ENCODE peak calls at places on chromosomes 7 and 10, in four cellular contexts. Q, S, N and X are unnamed samples.
A peak's percentile ranks its signal among the peaks of the same experiment; 100 is the strongest.

GRCh38 chr10:71473671-71474599 is 77.2 kb downstream of the CDH23 start:
- DNase-seq in Q (no peak), S (no peak), N (no peak), X (no peak)

GRCh38 chr10:133359554-133359971 is 1.7 kb upstream of the FUOM start:
- DNase-seq in Q (no peak), S (peak; percentile 56), N (no peak), X (no peak)

GRCh38 chr10:88270871-88271713 is 312.0 kb downstream of the RNLS start:
- DNase-seq in Q (peak; percentile 57), S (no peak), N (no peak), X (peak; percentile 16)

GRCh38 chr10:89548673-89549072 is 13.3 kb upstream of the SLC16A12 start:
- DNase-seq in Q (no peak), S (no peak), N (no peak), X (no peak)

GRCh38 chr10:50637003-50637579 is 13.3 kb upstream of the SGMS1 start:
- DNase-seq in Q (no peak), S (no peak), N (no peak), X (no peak)

GRCh38 chr10:75825656-75826055 is 394.2 kb downstream of the LRMDA start:
- DNase-seq in Q (no peak), S (no peak), N (no peak), X (no peak)

GRCh38 chr7:137169282-137169698 is 174.2 kb downstream of the PTN start:
- DNase-seq in Q (peak; percentile 58), S (peak; percentile 29), N (peak; percentile 61), X (no peak)

GRCh38 chr10:559767-560047 is 129.8 kb downstream of the DIP2C start:
- DNase-seq in Q (no peak), S (no peak), N (no peak), X (no peak)

GRCh38 chr10:1206601-1207000 is 150.4 kb downstream of the WDR37 start:
- DNase-seq in Q (no peak), S (no peak), N (no peak), X (no peak)

GRCh38 chr7:125255793-125256192 is 326.2 kb upstream of the POT1 start:
- DNase-seq in Q (no peak), S (peak; percentile 2), N (no peak), X (no peak)

GRCh38 chr7:50121269-50121668 is 28.2 kb upstream of the ZPBP start:
- DNase-seq in Q (no peak), S (no peak), N (no peak), X (no peak)

GRCh38 chr7:43394441-43395130 is 188.3 kb upstream of the STK17A start:
- DNase-seq in Q (no peak), S (no peak), N (no peak), X (no peak)

GRCh38 chr10:128186959-128187787 is 61.0 kb upstream of the MKI67 start:
- DNase-seq in Q (no peak), S (no peak), N (no peak), X (no peak)

GRCh38 chr10:84549368-84549767 is 221.0 kb downstream of the CCSER2 start:
- DNase-seq in Q (no peak), S (no peak), N (no peak), X (no peak)

GRCh38 chr10:84550756-84551436 is 222.5 kb downstream of the CCSER2 start:
- DNase-seq in Q (no peak), S (no peak), N (no peak), X (no peak)

GRCh38 chr10:84551437-84552120 is 223.2 kb downstream of the CCSER2 start:
- DNase-seq in Q (no peak), S (no peak), N (no peak), X (no peak)

GRCh38 chr10:84548869-84549268 is 220.5 kb downstream of the CCSER2 start:
- DNase-seq in Q (no peak), S (no peak), N (peak; percentile 22), X (no peak)

GRCh38 chr10:84552478-84552877 is 224.1 kb downstream of the CCSER2 start:
- DNase-seq in Q (no peak), S (no peak), N (no peak), X (no peak)
- TF ChIP-seq CTCF in Q (no peak), S (no peak), N (no peak), X (no peak)

DNA sequence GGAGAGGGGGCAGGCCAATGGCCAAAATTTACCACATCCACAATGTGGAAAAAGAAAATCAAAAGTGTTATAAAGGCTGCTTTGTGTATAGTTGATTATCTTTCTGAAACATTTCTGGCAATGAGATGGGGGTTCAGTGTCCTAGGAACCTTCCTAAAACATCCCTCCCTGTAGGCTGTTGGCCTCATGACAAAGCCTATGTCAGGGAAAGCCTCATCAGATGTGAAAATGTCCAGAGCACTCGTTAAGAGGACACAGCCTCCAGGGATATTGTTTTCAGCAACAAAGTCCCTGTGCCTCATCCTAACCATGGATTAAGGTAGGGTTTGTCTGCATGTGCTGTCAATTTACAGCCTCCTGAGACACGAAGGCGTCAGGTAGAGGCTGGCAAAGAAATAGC is 17.0 kb downstream of the SUN3 start:
- DNase-seq in Q (no peak), S (no peak), N (no peak), X (no peak)
- TF ChIP-seq CTCF in Q (no peak), S (no peak), N (no peak), X (no peak)

GRCh38 chr10:31878486-31878885 is 50.1 kb downstream of the ARHGAP12 start:
- DNase-seq in Q (no peak), S (no peak), N (no peak), X (no peak)

GRCh38 chr10:31875608-31876007 is 53.0 kb downstream of the ARHGAP12 start:
- DNase-seq in Q (no peak), S (no peak), N (no peak), X (no peak)

GRCh38 chr10:31873724-31874123 is 54.9 kb downstream of the ARHGAP12 start:
- DNase-seq in Q (no peak), S (no peak), N (no peak), X (no peak)

GRCh38 chr10:31871266-31871887 is 57.3 kb downstream of the ARHGAP12 start:
- DNase-seq in Q (no peak), S (no peak), N (no peak), X (no peak)

DNA sequence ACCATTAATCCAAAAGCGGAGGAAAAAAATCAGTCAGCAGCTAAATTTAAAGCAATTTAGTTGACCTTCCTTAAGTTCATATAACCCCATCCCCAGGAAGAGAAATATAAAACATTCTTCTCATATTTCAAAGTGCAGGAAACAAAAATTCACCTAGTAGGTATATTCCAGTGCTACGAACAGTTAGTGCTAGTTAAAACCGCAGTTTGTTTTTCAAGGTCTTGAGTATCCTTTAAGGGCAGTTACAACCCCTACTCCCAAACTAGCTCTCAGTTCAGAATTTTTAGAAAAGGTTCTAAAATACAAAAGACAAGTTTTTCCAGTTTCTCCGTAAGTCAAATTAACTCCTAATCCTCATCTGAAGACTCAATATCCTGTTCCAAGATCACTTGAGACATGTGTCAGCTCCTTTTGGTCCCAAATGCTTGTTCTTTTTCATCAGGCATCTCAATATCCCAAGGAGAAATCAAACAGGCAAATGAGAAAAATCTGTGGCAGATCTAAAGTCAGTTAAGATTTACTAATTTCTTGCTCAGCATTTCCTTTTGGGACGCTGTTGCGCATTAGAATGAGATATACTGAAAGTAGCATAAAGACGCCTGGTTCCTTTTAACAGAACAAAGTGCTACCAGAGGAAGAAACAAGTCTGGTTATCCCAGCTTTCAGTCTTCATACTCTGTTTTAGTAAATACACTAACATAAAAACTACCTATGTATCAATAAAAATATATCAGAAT is 51.8 kb downstream of the ARHGAP12 start:
- DNase-seq in Q (no peak), S (no peak), N (no peak), X (no peak)
- TF ChIP-seq CTCF in Q (no peak), S (no peak), N (no peak), X (no peak)

DNA sequence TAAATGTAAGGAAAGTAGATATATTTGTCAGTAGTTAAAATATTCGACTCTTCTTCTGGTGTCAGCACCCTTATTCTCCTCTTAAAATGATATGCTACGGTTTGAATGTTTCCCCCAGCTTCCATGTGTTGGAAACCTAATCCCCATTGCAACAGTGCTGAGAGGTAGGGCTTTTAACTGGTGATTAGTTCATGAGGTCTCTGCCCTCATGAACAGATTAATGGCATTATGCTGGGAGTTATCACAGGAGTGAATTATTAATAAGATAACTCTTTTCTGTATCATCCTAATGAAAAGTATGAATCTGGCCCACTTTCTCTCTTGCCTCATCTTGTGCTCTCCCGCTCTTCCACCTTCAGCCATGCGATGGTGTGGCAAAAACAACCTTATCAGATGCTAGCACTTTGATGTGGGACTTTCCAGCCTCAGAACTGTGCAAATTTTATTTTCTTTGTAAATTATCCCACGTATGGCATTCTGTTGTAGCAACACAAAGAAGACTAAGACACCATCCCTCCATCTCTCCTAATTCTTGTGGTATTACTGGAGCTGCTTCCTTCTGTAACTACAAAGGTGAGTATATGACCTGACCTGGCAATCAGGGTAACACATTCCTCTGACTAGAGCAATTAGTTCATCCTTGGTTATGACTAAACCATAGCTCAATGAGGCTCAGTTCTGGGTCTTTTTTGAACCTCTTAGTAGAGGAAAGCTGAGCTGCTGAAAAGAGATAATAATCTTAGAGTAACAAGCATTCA is 171.1 kb upstream of the TMEM196 start:
- DNase-seq in Q (no peak), S (no peak), N (no peak), X (no peak)
- TF ChIP-seq CTCF in Q (no peak), S (no peak), N (no peak), X (no peak)